ENCODE peak calls at places on chromosome 18, in six cellular contexts. One of them, this sample, is unnamed.

GRCh38 chr18:58842978-58843661 is 21.6 kb upstream of the ZNF532 start:
- DNase-seq in sigmoid colon: no peak
- DNase-seq in brain microvascular endothelial cell: no peak
- DNase-seq in activated B cell treated with CpG ODN at 0.5 μM for 24 hours: no peak
- DNase-seq in OCI-LY7: no peak
- DNase-seq in right lobe of liver: no peak
- DNase-seq in this sample: no peak

GRCh38 chr18:61581578-61582204 is 248.5 kb downstream of the CDH20 start:
- DNase-seq in sigmoid colon: peak; percentile 80
- DNase-seq in brain microvascular endothelial cell: peak; percentile 51
- DNase-seq in activated B cell treated with CpG ODN at 0.5 μM for 24 hours: peak; percentile 50
- DNase-seq in OCI-LY7: peak; percentile 2
- DNase-seq in right lobe of liver: peak; percentile 80
- DNase-seq in this sample: peak; percentile 36

GRCh38 chr18:46636040-46636630 is 20.9 kb downstream of the LOXHD1 start:
- DNase-seq in sigmoid colon: no peak
- DNase-seq in brain microvascular endothelial cell: no peak
- DNase-seq in activated B cell treated with CpG ODN at 0.5 μM for 24 hours: no peak
- DNase-seq in OCI-LY7: no peak
- DNase-seq in right lobe of liver: no peak
- DNase-seq in this sample: no peak

GRCh38 chr18:44943201-44943881 is 262.7 kb downstream of the SETBP1 start:
- DNase-seq in sigmoid colon: no peak
- DNase-seq in brain microvascular endothelial cell: peak; percentile 81
- DNase-seq in activated B cell treated with CpG ODN at 0.5 μM for 24 hours: no peak
- DNase-seq in OCI-LY7: no peak
- DNase-seq in right lobe of liver: no peak
- DNase-seq in this sample: no peak

GRCh38 chr18:62325806-62326645 is 916 bp downstream of the TNFRSF11A start:
- DNase-seq in sigmoid colon: no peak
- DNase-seq in brain microvascular endothelial cell: no peak
- DNase-seq in activated B cell treated with CpG ODN at 0.5 μM for 24 hours: peak; percentile 28
- DNase-seq in OCI-LY7: no peak
- DNase-seq in right lobe of liver: no peak
- DNase-seq in this sample: no peak

GRCh38 chr18:68679531-68679930 is 35.4 kb downstream of the TMX3 start:
- DNase-seq in sigmoid colon: no peak
- DNase-seq in brain microvascular endothelial cell: no peak
- DNase-seq in activated B cell treated with CpG ODN at 0.5 μM for 24 hours: no peak
- DNase-seq in OCI-LY7: no peak
- DNase-seq in right lobe of liver: no peak
- DNase-seq in this sample: peak; percentile 38

GRCh38 chr18:3180325-3180724 is 39.4 kb downstream of the MYOM1 start:
- DNase-seq in sigmoid colon: no peak
- DNase-seq in brain microvascular endothelial cell: no peak
- DNase-seq in activated B cell treated with CpG ODN at 0.5 μM for 24 hours: no peak
- DNase-seq in OCI-LY7: no peak
- DNase-seq in right lobe of liver: no peak
- DNase-seq in this sample: peak; percentile 3

GRCh38 chr18:62844850-62845643 is 129.7 kb downstream of the PHLPP1 start:
- DNase-seq in sigmoid colon: no peak
- DNase-seq in brain microvascular endothelial cell: no peak
- DNase-seq in activated B cell treated with CpG ODN at 0.5 μM for 24 hours: no peak
- DNase-seq in OCI-LY7: no peak
- DNase-seq in right lobe of liver: no peak
- DNase-seq in this sample: no peak

GRCh38 chr18:63887424-63887823 is at the start of gene SERPINB2:
- DNase-seq in sigmoid colon: no peak
- DNase-seq in brain microvascular endothelial cell: peak; percentile 21
- DNase-seq in activated B cell treated with CpG ODN at 0.5 μM for 24 hours: no peak
- DNase-seq in OCI-LY7: no peak
- DNase-seq in right lobe of liver: no peak
- DNase-seq in this sample: peak; percentile 41

GRCh38 chr18:45844938-45845337 is 19.5 kb downstream of the SIGLEC15 start:
- DNase-seq in sigmoid colon: no peak
- DNase-seq in brain microvascular endothelial cell: no peak
- DNase-seq in activated B cell treated with CpG ODN at 0.5 μM for 24 hours: no peak
- DNase-seq in OCI-LY7: no peak
- DNase-seq in right lobe of liver: no peak
- DNase-seq in this sample: no peak

DNA sequence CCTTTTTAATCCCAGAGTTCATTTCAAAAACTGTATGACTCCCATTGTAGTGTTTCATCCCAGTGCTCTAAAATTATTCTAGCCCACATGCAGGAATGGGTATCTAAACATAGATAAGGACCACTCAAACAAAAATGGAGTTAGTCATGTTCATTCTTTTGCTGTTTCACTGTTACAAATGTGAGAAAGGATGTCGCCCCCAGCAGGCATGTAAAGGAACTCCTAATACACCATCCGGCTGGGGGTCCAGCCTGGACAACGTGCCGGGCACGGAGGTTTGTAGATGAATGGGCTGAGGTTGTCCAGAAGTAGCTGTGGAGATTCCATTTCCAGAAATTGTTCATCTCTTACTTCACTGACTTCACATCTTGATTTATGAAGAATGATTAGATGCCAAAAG is 101.9 kb upstream of the RAB12 start:
- DNase-seq in sigmoid colon: peak; percentile 37
- DNase-seq in brain microvascular endothelial cell: peak; percentile 14
- DNase-seq in activated B cell treated with CpG ODN at 0.5 μM for 24 hours: no peak
- DNase-seq in OCI-LY7: peak; percentile 14
- DNase-seq in right lobe of liver: no peak
- DNase-seq in this sample: no peak
- TF ChIP-seq CTCF in sigmoid colon: no peak
- TF ChIP-seq CTCF in brain microvascular endothelial cell: peak; percentile 65
- TF ChIP-seq CTCF in activated B cell treated with CpG ODN at 0.5 μM for 24 hours: no peak
- TF ChIP-seq CTCF in OCI-LY7: peak; percentile 76
- TF ChIP-seq CTCF in right lobe of liver: no peak
- TF ChIP-seq CTCF in this sample: peak; percentile 64

GRCh38 chr18:48139427-48140347 is 209.2 kb upstream of the SMAD2 start:
- DNase-seq in sigmoid colon: peak; percentile 33
- DNase-seq in brain microvascular endothelial cell: no peak
- DNase-seq in activated B cell treated with CpG ODN at 0.5 μM for 24 hours: no peak
- DNase-seq in OCI-LY7: no peak
- DNase-seq in right lobe of liver: no peak
- DNase-seq in this sample: no peak

GRCh38 chr18:48136544-48137353 is 206.3 kb upstream of the SMAD2 start:
- DNase-seq in sigmoid colon: no peak
- DNase-seq in brain microvascular endothelial cell: no peak
- DNase-seq in activated B cell treated with CpG ODN at 0.5 μM for 24 hours: no peak
- DNase-seq in OCI-LY7: no peak
- DNase-seq in right lobe of liver: no peak
- DNase-seq in this sample: no peak

GRCh38 chr18:48138660-48139426 is 208.4 kb upstream of the SMAD2 start:
- DNase-seq in sigmoid colon: peak; percentile 45
- DNase-seq in brain microvascular endothelial cell: no peak
- DNase-seq in activated B cell treated with CpG ODN at 0.5 μM for 24 hours: no peak
- DNase-seq in OCI-LY7: no peak
- DNase-seq in right lobe of liver: no peak
- DNase-seq in this sample: no peak

GRCh38 chr18:48137354-48138208 is 207.1 kb upstream of the SMAD2 start:
- DNase-seq in sigmoid colon: no peak
- DNase-seq in brain microvascular endothelial cell: no peak
- DNase-seq in activated B cell treated with CpG ODN at 0.5 μM for 24 hours: no peak
- DNase-seq in OCI-LY7: no peak
- DNase-seq in right lobe of liver: no peak
- DNase-seq in this sample: no peak

DNA sequence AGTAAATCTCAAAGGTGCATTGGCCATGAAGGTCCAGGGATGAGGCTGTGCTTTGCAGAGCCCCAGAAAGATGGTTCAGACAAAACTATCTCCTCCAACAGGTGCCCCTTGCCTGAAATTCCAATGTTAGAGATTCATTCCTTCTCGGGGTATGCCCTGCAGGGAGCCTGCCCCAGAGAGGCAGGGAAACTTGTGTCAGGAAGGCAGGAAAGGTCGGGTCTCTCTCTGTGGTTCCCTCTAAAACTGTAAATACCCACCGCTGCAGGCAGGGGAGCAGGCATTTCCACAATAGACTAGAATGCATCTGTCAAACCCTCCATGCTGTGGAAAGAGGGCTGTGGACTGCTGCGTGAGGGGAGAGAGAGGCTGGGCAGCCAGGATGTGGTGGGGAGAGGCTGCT is 207.8 kb upstream of the SMAD2 start:
- DNase-seq in sigmoid colon: no peak
- DNase-seq in brain microvascular endothelial cell: no peak
- DNase-seq in activated B cell treated with CpG ODN at 0.5 μM for 24 hours: no peak
- DNase-seq in OCI-LY7: no peak
- DNase-seq in right lobe of liver: no peak
- DNase-seq in this sample: no peak
- TF ChIP-seq CTCF in sigmoid colon: no peak
- TF ChIP-seq CTCF in brain microvascular endothelial cell: no peak
- TF ChIP-seq CTCF in activated B cell treated with CpG ODN at 0.5 μM for 24 hours: no peak
- TF ChIP-seq CTCF in OCI-LY7: no peak
- TF ChIP-seq CTCF in right lobe of liver: no peak
- TF ChIP-seq CTCF in this sample: no peak

DNA sequence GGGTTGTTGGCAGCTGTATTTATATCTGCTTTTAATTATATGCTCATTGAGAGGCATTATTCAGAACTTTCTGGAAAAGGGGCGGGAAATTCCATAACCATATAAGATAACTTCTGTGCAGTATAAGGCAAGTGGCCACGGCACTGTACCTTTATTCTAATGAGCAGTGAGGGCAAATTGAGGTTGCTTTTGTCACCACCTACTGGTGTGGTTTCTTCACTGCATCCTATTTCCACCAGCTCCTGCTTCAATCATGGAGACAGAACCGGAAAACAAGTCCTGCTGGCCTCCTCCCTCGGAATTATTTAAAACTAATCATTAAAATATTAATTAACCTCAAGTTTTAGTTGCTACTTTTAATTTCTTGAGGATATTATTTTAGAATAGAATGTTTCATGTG is 759.4 kb downstream of the CBLN2 start:
- DNase-seq in sigmoid colon: no peak
- DNase-seq in brain microvascular endothelial cell: no peak
- DNase-seq in activated B cell treated with CpG ODN at 0.5 μM for 24 hours: no peak
- DNase-seq in OCI-LY7: peak; percentile 0
- DNase-seq in right lobe of liver: no peak
- DNase-seq in this sample: no peak
- TF ChIP-seq CTCF in sigmoid colon: no peak
- TF ChIP-seq CTCF in brain microvascular endothelial cell: peak; percentile 60
- TF ChIP-seq CTCF in activated B cell treated with CpG ODN at 0.5 μM for 24 hours: no peak
- TF ChIP-seq CTCF in OCI-LY7: peak; percentile 61
- TF ChIP-seq CTCF in right lobe of liver: peak; percentile 40
- TF ChIP-seq CTCF in this sample: no peak

GRCh38 chr18:23422751-23423418 is 30.2 kb upstream of the RIOK3 start:
- DNase-seq in sigmoid colon: no peak
- DNase-seq in brain microvascular endothelial cell: peak; percentile 35
- DNase-seq in activated B cell treated with CpG ODN at 0.5 μM for 24 hours: peak; percentile 22
- DNase-seq in OCI-LY7: peak; percentile 87
- DNase-seq in right lobe of liver: no peak
- DNase-seq in this sample: peak; percentile 65
- TF ChIP-seq CTCF in sigmoid colon: no peak
- TF ChIP-seq CTCF in brain microvascular endothelial cell: no peak
- TF ChIP-seq CTCF in activated B cell treated with CpG ODN at 0.5 μM for 24 hours: no peak
- TF ChIP-seq CTCF in OCI-LY7: peak; percentile 50
- TF ChIP-seq CTCF in right lobe of liver: no peak
- TF ChIP-seq CTCF in this sample: no peak

DNA sequence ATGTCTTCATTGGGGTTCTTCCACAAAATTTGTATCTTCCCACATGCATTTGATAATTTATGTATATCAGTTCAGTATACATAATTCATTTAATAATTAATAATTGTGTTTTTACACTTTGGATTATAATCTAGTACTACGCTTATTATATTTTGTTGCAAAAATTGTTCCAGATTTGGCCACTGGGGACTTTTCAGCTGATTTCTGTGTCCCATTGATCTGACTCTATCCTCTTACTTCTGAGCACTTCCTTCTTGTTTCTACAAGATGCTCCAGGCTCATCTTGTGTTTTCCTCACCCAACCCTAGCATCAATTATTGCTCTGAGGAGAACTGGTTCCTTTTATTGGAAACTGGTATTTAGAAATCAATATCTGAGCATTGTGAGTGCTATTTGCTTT is 215.3 kb upstream of the CDH19 start:
- DNase-seq in sigmoid colon: no peak
- DNase-seq in brain microvascular endothelial cell: no peak
- DNase-seq in activated B cell treated with CpG ODN at 0.5 μM for 24 hours: no peak
- DNase-seq in OCI-LY7: no peak
- DNase-seq in right lobe of liver: no peak
- DNase-seq in this sample: no peak
- TF ChIP-seq CTCF in sigmoid colon: no peak
- TF ChIP-seq CTCF in brain microvascular endothelial cell: peak; percentile 40
- TF ChIP-seq CTCF in activated B cell treated with CpG ODN at 0.5 μM for 24 hours: no peak
- TF ChIP-seq CTCF in OCI-LY7: peak; percentile 23
- TF ChIP-seq CTCF in right lobe of liver: peak; percentile 17
- TF ChIP-seq CTCF in this sample: no peak

GRCh38 chr18:1917546-1917945 is 653.8 kb downstream of the METTL4 start:
- DNase-seq in sigmoid colon: no peak
- DNase-seq in brain microvascular endothelial cell: no peak
- DNase-seq in activated B cell treated with CpG ODN at 0.5 μM for 24 hours: no peak
- DNase-seq in OCI-LY7: no peak
- DNase-seq in right lobe of liver: no peak
- DNase-seq in this sample: no peak

GRCh38 chr18:1917141-1917540 is 654.2 kb downstream of the METTL4 start:
- DNase-seq in sigmoid colon: no peak
- DNase-seq in brain microvascular endothelial cell: no peak
- DNase-seq in activated B cell treated with CpG ODN at 0.5 μM for 24 hours: no peak
- DNase-seq in OCI-LY7: no peak
- DNase-seq in right lobe of liver: no peak
- DNase-seq in this sample: no peak

GRCh38 chr18:1914489-1914888 is 656.8 kb downstream of the METTL4 start:
- DNase-seq in sigmoid colon: no peak
- DNase-seq in brain microvascular endothelial cell: no peak
- DNase-seq in activated B cell treated with CpG ODN at 0.5 μM for 24 hours: no peak
- DNase-seq in OCI-LY7: peak; percentile 43
- DNase-seq in right lobe of liver: no peak
- DNase-seq in this sample: no peak
- TF ChIP-seq CTCF in sigmoid colon: no peak
- TF ChIP-seq CTCF in brain microvascular endothelial cell: peak; percentile 54
- TF ChIP-seq CTCF in activated B cell treated with CpG ODN at 0.5 μM for 24 hours: no peak
- TF ChIP-seq CTCF in OCI-LY7: peak; percentile 78
- TF ChIP-seq CTCF in right lobe of liver: no peak
- TF ChIP-seq CTCF in this sample: peak; percentile 24

This sample was measured in HFFc6.